ENCODE peak calls at places on chromosomes 5 and 9, in five cellular contexts. One of them, this sample, is unnamed.

GRCh38 chr9:96293481-96293880 is 8.5 kb downstream of the HSD17B3 start:
- DNase-seq in stimulated activated CD4-positive, alpha-beta T cell treated with anti-CD3 and anti-CD28 coated beads, Interleukin-4, amount 100 ng/mL, for 48 hours: no peak
- DNase-seq in left ventricle myocardium inferior: no peak
- DNase-seq in GM12878: no peak
- DNase-seq in GM12892: no peak
- DNase-seq in this sample: peak

GRCh38 chr9:84140535-84141101 is 160.0 kb downstream of the RMI1 start:
- DNase-seq in stimulated activated CD4-positive, alpha-beta T cell treated with anti-CD3 and anti-CD28 coated beads, Interleukin-4, amount 100 ng/mL, for 48 hours: no peak
- DNase-seq in left ventricle myocardium inferior: no peak
- DNase-seq in GM12878: no peak
- DNase-seq in GM12892: peak
- DNase-seq in this sample: no peak

GRCh38 chr5:102711525-102712240 is 43.4 kb upstream of the PAM start:
- DNase-seq in stimulated activated CD4-positive, alpha-beta T cell treated with anti-CD3 and anti-CD28 coated beads, Interleukin-4, amount 100 ng/mL, for 48 hours: no peak
- DNase-seq in left ventricle myocardium inferior: no peak
- DNase-seq in GM12878: no peak
- DNase-seq in GM12892: no peak
- DNase-seq in this sample: no peak

GRCh38 chr5:141135030-141135717 is at the start of gene PCDHB5:
- DNase-seq in stimulated activated CD4-positive, alpha-beta T cell treated with anti-CD3 and anti-CD28 coated beads, Interleukin-4, amount 100 ng/mL, for 48 hours: no peak
- DNase-seq in left ventricle myocardium inferior: no peak
- DNase-seq in GM12878: no peak
- DNase-seq in GM12892: no peak
- DNase-seq in this sample: no peak

GRCh38 chr9:88533951-88534455 is 975 bp upstream of the NXNL2 start:
- DNase-seq in stimulated activated CD4-positive, alpha-beta T cell treated with anti-CD3 and anti-CD28 coated beads, Interleukin-4, amount 100 ng/mL, for 48 hours: no peak
- DNase-seq in left ventricle myocardium inferior: peak
- DNase-seq in GM12878: no peak
- DNase-seq in GM12892: no peak
- DNase-seq in this sample: no peak

GRCh38 chr9:27369591-27369990 is 72.6 kb upstream of the EQTN start:
- DNase-seq in stimulated activated CD4-positive, alpha-beta T cell treated with anti-CD3 and anti-CD28 coated beads, Interleukin-4, amount 100 ng/mL, for 48 hours: no peak
- DNase-seq in left ventricle myocardium inferior: no peak
- DNase-seq in GM12878: no peak
- DNase-seq in GM12892: no peak
- DNase-seq in this sample: no peak

GRCh38 chr5:111347021-111347420 is 122.8 kb downstream of the CAMK4 start:
- DNase-seq in stimulated activated CD4-positive, alpha-beta T cell treated with anti-CD3 and anti-CD28 coated beads, Interleukin-4, amount 100 ng/mL, for 48 hours: no peak
- DNase-seq in left ventricle myocardium inferior: no peak
- DNase-seq in GM12878: no peak
- DNase-seq in GM12892: no peak
- DNase-seq in this sample: no peak

GRCh38 chr9:34863426-34863825 is 94.7 kb upstream of the PHF24 start:
- DNase-seq in stimulated activated CD4-positive, alpha-beta T cell treated with anti-CD3 and anti-CD28 coated beads, Interleukin-4, amount 100 ng/mL, for 48 hours: no peak
- DNase-seq in left ventricle myocardium inferior: no peak
- DNase-seq in GM12878: no peak
- DNase-seq in GM12892: no peak
- DNase-seq in this sample: no peak

GRCh38 chr9:86641970-86642369 is 287.8 kb upstream of the TUT7 start:
- DNase-seq in stimulated activated CD4-positive, alpha-beta T cell treated with anti-CD3 and anti-CD28 coated beads, Interleukin-4, amount 100 ng/mL, for 48 hours: no peak
- DNase-seq in left ventricle myocardium inferior: no peak
- DNase-seq in GM12878: no peak
- DNase-seq in GM12892: no peak
- DNase-seq in this sample: no peak

GRCh38 chr9:15423328-15423985 is 781 bp downstream of the SNAPC3 start:
- DNase-seq in stimulated activated CD4-positive, alpha-beta T cell treated with anti-CD3 and anti-CD28 coated beads, Interleukin-4, amount 100 ng/mL, for 48 hours: no peak
- DNase-seq in left ventricle myocardium inferior: no peak
- DNase-seq in GM12878: no peak
- DNase-seq in GM12892: no peak
- DNase-seq in this sample: no peak

GRCh38 chr5:171307843-171308452 is 1.1 kb upstream of the TLX3 start:
- DNase-seq in stimulated activated CD4-positive, alpha-beta T cell treated with anti-CD3 and anti-CD28 coated beads, Interleukin-4, amount 100 ng/mL, for 48 hours: no peak
- DNase-seq in left ventricle myocardium inferior: no peak
- DNase-seq in GM12878: no peak
- DNase-seq in GM12892: no peak
- DNase-seq in this sample: no peak

GRCh38 chr9:335373-335772 is 120.7 kb downstream of the DOCK8 start:
- DNase-seq in stimulated activated CD4-positive, alpha-beta T cell treated with anti-CD3 and anti-CD28 coated beads, Interleukin-4, amount 100 ng/mL, for 48 hours: no peak
- DNase-seq in left ventricle myocardium inferior: no peak
- DNase-seq in GM12878: no peak
- DNase-seq in GM12892: no peak
- DNase-seq in this sample: no peak

GRCh38 chr5:150710165-150710564 is 9.3 kb upstream of the RBM22 start:
- DNase-seq in stimulated activated CD4-positive, alpha-beta T cell treated with anti-CD3 and anti-CD28 coated beads, Interleukin-4, amount 100 ng/mL, for 48 hours: no peak
- DNase-seq in left ventricle myocardium inferior: no peak
- DNase-seq in GM12878: no peak
- DNase-seq in GM12892: no peak
- DNase-seq in this sample: no peak

GRCh38 chr5:401216-402034 is 41.6 kb upstream of the EXOC3 start:
- DNase-seq in stimulated activated CD4-positive, alpha-beta T cell treated with anti-CD3 and anti-CD28 coated beads, Interleukin-4, amount 100 ng/mL, for 48 hours: no peak
- DNase-seq in left ventricle myocardium inferior: no peak
- DNase-seq in GM12878: no peak
- DNase-seq in GM12892: no peak
- DNase-seq in this sample: no peak

GRCh38 chr9:13728121-13728520 is 448.6 kb upstream of the MPDZ start:
- DNase-seq in stimulated activated CD4-positive, alpha-beta T cell treated with anti-CD3 and anti-CD28 coated beads, Interleukin-4, amount 100 ng/mL, for 48 hours: no peak
- DNase-seq in left ventricle myocardium inferior: no peak
- DNase-seq in GM12878: no peak
- DNase-seq in GM12892: no peak
- DNase-seq in this sample: no peak